ENCODE peak calls at places on chromosomes 1 and 21, in ten cellular contexts. Q is tibial nerve, F is IMR-90, A is hepatocyte, M is heart left ventricle, G is heart right ventricle, N is tibial artery, W is colonic mucosa, U is cardiac muscle cell, E is endodermal cell. H is an unnamed sample.

GRCh38 chr1:52364235-52364839 is 1.7 kb downstream of the CC2D1B start:
- DNase-seq in Q (no peak), F (no peak), A (no peak), M (no peak), G (no peak), N (no peak), W (peak; percentile 29), U (no peak), E (peak; percentile 66), H (no peak)

GRCh38 chr1:179107706-179108629 is 26.1 kb downstream of the TOR3A start:
- DNase-seq in Q (no peak), F (no peak), A (no peak), M (no peak), G (no peak), N (no peak), W (no peak), U (peak; percentile 8), E (no peak), H (no peak)

GRCh38 chr1:208154040-208154439 is 90.1 kb downstream of the PLXNA2 start:
- DNase-seq in Q (no peak), F (no peak), A (no peak), M (no peak), G (no peak), N (no peak), W (peak; percentile 65), U (no peak), E (no peak), H (no peak)

GRCh38 chr1:117634631-117635030 is 28.8 kb downstream of the TENT5C start:
- DNase-seq in Q (no peak), F (no peak), A (no peak), M (no peak), G (no peak), N (no peak), W (no peak), U (no peak), E (no peak), H (no peak)

GRCh38 chr1:227043755-227044154 is 103.7 kb downstream of the COQ8A start:
- DNase-seq in Q (no peak), F (peak; percentile 77), A (no peak), M (no peak), G (no peak), N (no peak), W (no peak), U (peak; percentile 83), E (no peak), H (no peak)

GRCh38 chr1:207937204-207937603 is 26.3 kb upstream of the CD34 start:
- DNase-seq in Q (no peak), F (no peak), A (no peak), M (no peak), G (no peak), N (no peak), W (no peak), U (no peak), E (no peak), H (no peak)

GRCh38 chr1:46341222-46342083 is 846 bp downstream of the NSUN4 start:
- DNase-seq in Q (no peak), F (no peak), A (peak; percentile 21), M (no peak), G (no peak), N (no peak), W (no peak), U (no peak), E (peak; percentile 60), H (no peak)

GRCh38 chr1:111214884-111215283 is 12.6 kb upstream of the CHI3L2 start:
- DNase-seq in Q (no peak), F (no peak), A (no peak), M (no peak), G (no peak), N (no peak), W (no peak), U (no peak), E (no peak), H (no peak)

GRCh38 chr21:42220138-42220701 is 1.3 kb downstream of the ABCG1 start:
- DNase-seq in Q (peak; percentile 59), F (peak; percentile 82), A (peak; percentile 92), M (no peak), G (peak; percentile 77), N (peak; percentile 67), W (peak; percentile 75), U (peak; percentile 72), E (peak; percentile 84), H (peak; percentile 34)

GRCh38 chr1:78019031-78019430 is 14.3 kb downstream of the DNAJB4 start:
- DNase-seq in Q (no peak), F (peak; percentile 20), A (no peak), M (no peak), G (no peak), N (no peak), W (no peak), U (no peak), E (no peak), H (no peak)

GRCh38 chr1:85438353-85438752 is 26.6 kb downstream of the DDAH1 start:
- DNase-seq in Q (no peak), F (peak; percentile 51), A (no peak), M (no peak), G (peak; percentile 22), N (no peak), W (no peak), U (peak; percentile 35), E (no peak), H (no peak)

GRCh38 chr1:237473896-237474295 is 416.8 kb downstream of the ZP4 start:
- DNase-seq in Q (no peak), F (no peak), A (no peak), M (no peak), G (no peak), N (no peak), W (no peak), U (no peak), E (no peak), H (no peak)

GRCh38 chr1:19786988-19787423 is 12.7 kb downstream of the TMCO4 start:
- DNase-seq in Q (no peak), F (no peak), A (peak; percentile 58), M (no peak), G (no peak), N (no peak), W (no peak), U (no peak), E (peak; percentile 84), H (no peak)

GRCh38 chr1:215083408-215083961 is 948 bp downstream of the KCNK2 start:
- DNase-seq in Q (peak; percentile 44), F (peak; percentile 63), A (peak; percentile 15), M (no peak), G (no peak), N (no peak), W (no peak), U (peak; percentile 21), E (peak; percentile 78), H (no peak)

GRCh38 chr1:8055973-8056372 is 29.9 kb upstream of the ERRFI1 start:
- DNase-seq in Q (no peak), F (peak; percentile 91), A (no peak), M (no peak), G (no peak), N (no peak), W (no peak), U (peak; percentile 81), E (no peak), H (no peak)

GRCh38 chr1:205681364-205681763 is 1.1 kb upstream of the SLC45A3 start:
- DNase-seq in Q (no peak), F (no peak), A (no peak), M (no peak), G (no peak), N (no peak), W (no peak), U (no peak), E (no peak), H (no peak)

DNA sequence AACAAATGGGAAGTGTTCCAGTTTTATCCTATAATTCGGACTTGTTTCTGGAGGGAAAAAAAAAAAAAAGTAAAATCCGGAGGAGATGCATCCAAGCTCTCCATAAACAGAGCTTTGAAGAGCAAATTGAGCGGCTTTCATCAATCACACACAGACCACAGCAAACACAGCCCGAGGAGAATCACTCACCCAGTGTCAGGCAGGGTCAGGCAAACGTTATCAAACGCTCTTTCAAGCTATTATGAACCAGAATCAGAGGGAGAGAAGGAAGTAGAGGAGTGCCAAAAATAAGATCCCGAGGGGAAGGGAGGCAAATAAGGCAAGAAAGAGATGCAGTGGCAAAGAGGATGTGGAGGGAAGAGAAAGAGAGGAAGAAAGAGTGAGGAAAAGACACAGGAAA is 188.3 kb upstream of the CAMK1G start:
- DNase-seq in Q (no peak), F (no peak), A (no peak), M (no peak), G (no peak), N (no peak), W (no peak), U (no peak), E (no peak), H (no peak)
- H3K4me1 ChIP-seq in Q (no peaks in the 10 kb centered on the region), F (peaks cover 5% of the 10 kb centered on the region), A (no peaks in the 10 kb centered on the region), M (no peaks in the 10 kb centered on the region), G (peaks cover 27% of the 10 kb centered on the region), N (no peaks in the 10 kb centered on the region), W (no peaks in the 10 kb centered on the region), U (peaks cover 16% of the 10 kb centered on the region), E (peaks cover 21% of the 10 kb centered on the region), H (peaks cover 20% of the 10 kb centered on the region)

DNA sequence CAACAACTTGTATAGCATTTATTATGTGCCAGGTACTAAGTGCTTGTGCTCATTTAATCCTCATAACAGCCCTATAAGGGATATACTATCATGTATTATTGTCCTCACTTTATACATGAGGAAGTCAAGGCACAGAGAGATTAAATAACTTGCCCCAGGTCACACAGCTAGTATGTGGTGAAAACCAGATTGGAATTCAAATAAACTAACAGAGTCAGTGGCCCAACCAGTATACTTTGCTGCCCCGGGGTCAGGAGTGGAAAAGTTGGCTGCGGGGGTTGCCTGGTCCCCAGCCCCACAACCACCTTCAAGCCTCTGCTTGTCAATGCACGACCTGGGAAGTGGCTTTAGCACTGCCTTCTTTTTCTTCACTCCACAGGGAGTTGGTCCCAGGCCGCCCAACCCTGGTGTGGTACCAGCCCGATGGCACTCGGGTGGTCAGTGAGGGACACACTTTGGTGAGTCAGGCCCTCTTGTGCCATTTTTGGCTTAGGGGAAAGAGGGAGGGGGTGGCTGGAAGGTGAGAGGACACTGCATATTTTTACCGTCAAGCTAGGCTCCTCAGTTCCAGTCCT is 2.5 kb downstream of the ADAM15 start:
- DNase-seq in Q (no peak), F (no peak), A (no peak), M (no peak), G (no peak), N (no peak), W (no peak), U (no peak), E (no peak), H (no peak)
- H3K36me3 ChIP-seq in Q (peaks cover 51% of the 10 kb centered on the region), F (peaks cover 15% of the 10 kb centered on the region), A (no peaks in the 10 kb centered on the region), M (no peaks in the 10 kb centered on the region), G (peaks cover 13% of the 10 kb centered on the region), N (peaks cover 51% of the 10 kb centered on the region), W (peaks cover 8% of the 10 kb centered on the region), U (no peaks in the 10 kb centered on the region), E (no peaks in the 10 kb centered on the region), H (peaks cover 59% of the 10 kb centered on the region)

DNA sequence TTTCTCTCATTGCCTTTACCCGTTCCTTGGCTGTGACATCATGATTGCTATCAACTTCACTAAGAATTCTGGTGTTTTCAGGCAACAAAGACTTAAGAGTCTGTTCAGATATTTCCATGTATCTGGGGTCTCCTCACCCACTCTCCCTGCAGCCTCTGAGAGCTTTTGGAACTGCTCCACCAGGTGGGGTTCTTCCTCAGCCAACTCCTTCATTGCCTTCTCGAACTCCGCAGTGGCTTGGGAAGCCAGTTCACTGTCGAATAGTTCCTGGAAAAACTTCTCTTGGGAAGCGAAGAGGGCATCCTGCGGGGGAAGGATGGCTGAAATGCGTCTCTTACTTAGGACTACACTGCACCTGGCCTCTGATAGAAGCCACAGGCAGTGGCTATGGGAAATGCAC is 2.1 kb downstream of the PEX19 start:
- DNase-seq in Q (no peak), F (no peak), A (no peak), M (no peak), G (no peak), N (no peak), W (no peak), U (no peak), E (peak; percentile 66), H (no peak)
- TF ChIP-seq CTCF in Q (no peak), F (no peak), A (no peak), M (no peak), G (no peak), N (no peak), W (no peak), U (no peak), E (peak; percentile 70), H (no peak)

GRCh38 chr1:67746299-67746698 is 61.3 kb downstream of the GADD45A start:
- DNase-seq in Q (no peak), F (no peak), A (no peak), M (no peak), G (no peak), N (no peak), W (peak; percentile 15), U (peak; percentile 66), E (peak; percentile 66), H (no peak)
- H3K4me1 ChIP-seq in Q (peaks cover 8% of the 10 kb centered on the region), F (peaks cover 20% of the 10 kb centered on the region), A (peaks cover 39% of the 10 kb centered on the region), M (peaks cover 15% of the 10 kb centered on the region), G (peaks cover 46% of the 10 kb centered on the region), N (no peaks in the 10 kb centered on the region), W (peaks cover 9% of the 10 kb centered on the region), U (peaks cover 76% of the 10 kb centered on the region), E (peaks cover 35% of the 10 kb centered on the region), H (peaks cover 79% of the 10 kb centered on the region)